ENCODE peak calls at places on chromosomes 12 and 14, in six cellular contexts. B, L, D, X, Z and M are unnamed samples.

GRCh38 chr14:102440392-102440791 is 69.2 kb downstream of the ANKRD9 start:
- DNase-seq in L (no peak), Z (no peak), D (no peak), B (no peak), X (no peak), M (no peak)

GRCh38 chr12:19496249-19497208 is 57.2 kb downstream of the AEBP2 start:
- DNase-seq in X (no peak), D (no peak), L (no peak), B (no peak), Z (no peak), M (no peak)

GRCh38 chr14:85233756-85234545 is 296.0 kb upstream of the FLRT2 start:
- DNase-seq in D (peak), B (no peak), L (no peak), X (no peak), Z (no peak), M (no peak)

GRCh38 chr12:25816637-25817036 is 141.8 kb upstream of the RASSF8 start:
- DNase-seq in Z (no peak), D (no peak), L (no peak), B (no peak), X (no peak), M (no peak)

GRCh38 chr12:102634216-102634615 is 153.9 kb upstream of the IGF1 start:
- DNase-seq in D (no peak), L (no peak), Z (no peak), B (no peak), X (no peak), M (no peak)

GRCh38 chr12:120015313-120015712 is 26.3 kb downstream of the BICDL1 start:
- DNase-seq in X (no peak), Z (peak), B (no peak), L (no peak), D (no peak), M (no peak)

GRCh38 chr12:25495336-25496097 is 57.6 kb downstream of the LMNTD1 start:
- DNase-seq in Z (no peak), X (no peak), L (no peak), D (no peak), B (no peak), M (no peak)

GRCh38 chr12:132167610-132168310 is 23.5 kb downstream of the NOC4L start:
- DNase-seq in Z (no peak), L (no peak), X (no peak), D (no peak), B (peak), M (no peak)

GRCh38 chr14:59308706-59309105 is 120.2 kb downstream of the DAAM1 start:
- DNase-seq in B (no peak), X (no peak), L (no peak), D (no peak), Z (no peak), M (no peak)

GRCh38 chr14:72677664-72678063 is 216.2 kb downstream of the DPF3 start:
- DNase-seq in L (no peak), X (no peak), Z (no peak), B (no peak), D (no peak), M (no peak)

GRCh38 chr12:97408363-97408762 is 54.2 kb upstream of the RMST start:
- DNase-seq in X (no peak), D (no peak), B (no peak), Z (no peak), L (no peak), M (no peak)

GRCh38 chr14:81281317-81281716 is 60.6 kb upstream of the GTF2A1 start:
- DNase-seq in B (no peak), Z (no peak), D (no peak), X (no peak), L (no peak), M (no peak)

GRCh38 chr12:45273717-45274271 is 57.9 kb downstream of the ANO6 start:
- DNase-seq in X (no peak), D (peak), L (no peak), Z (no peak), B (no peak), M (no peak)

GRCh38 chr14:101495827-101496778 is 65.2 kb upstream of the DIO3 start:
- DNase-seq in L (no peak), Z (no peak), B (no peak), D (no peak), X (peak), M (no peak)

GRCh38 chr12:63965936-63966602 is 121.6 kb downstream of the SRGAP1 start:
- DNase-seq in B (no peak), Z (no peak), L (no peak), D (no peak), X (no peak), M (no peak)

GRCh38 chr12:14771651-14772137 is 31.6 kb downstream of the WBP11 start:
- DNase-seq in Z (peak), B (peak), X (peak), L (no peak), D (no peak), M (no peak)

GRCh38 chr12:99092100-99092851 is 447.2 kb downstream of the APAF1 start:
- DNase-seq in D (no peak), B (no peak), L (no peak), X (no peak), Z (no peak), M (no peak)

GRCh38 chr12:18589316-18589715 is 148.5 kb downstream of the PLCZ1 start:
- DNase-seq in X (no peak), Z (no peak), D (no peak), L (no peak), B (no peak), M (no peak)

GRCh38 chr12:12266389-12266872 is 413 bp downstream of the LRP6 start:
- DNase-seq in B (no peak), D (no peak), L (no peak), X (no peak), Z (no peak), M (no peak)

GRCh38 chr12:80780746-80781145 is 64.0 kb downstream of the MYF5 start:
- DNase-seq in Z (no peak), D (no peak), X (no peak), L (no peak), B (no peak), M (no peak)

GRCh38 chr12:100346660-100347059 is 10.2 kb upstream of the SLC17A8 start:
- DNase-seq in B (peak), D (no peak), L (no peak), Z (no peak), X (no peak), M (no peak)

GRCh38 chr12:121762269-121762668 is 31.2 kb downstream of the RHOF start:
- DNase-seq in D (no peak), X (no peak), B (no peak), L (no peak), Z (no peak), M (no peak)

GRCh38 chr12:112419269-112420133 is 754 bp downstream of the PTPN11 start:
- DNase-seq in D (peak), X (peak), L (no peak), B (peak), Z (no peak), M (no peak)

GRCh38 chr12:124160102-124160501 is 134.8 kb upstream of the RFLNA start:
- DNase-seq in L (no peak), X (no peak), Z (no peak), B (no peak), D (no peak), M (no peak)

GRCh38 chr12:39912211-39912980 is 193.5 kb downstream of the SLC2A13 start:
- DNase-seq in B (no peak), Z (no peak), X (no peak), L (no peak), D (no peak), M (no peak)

GRCh38 chr12:105555556-105555973 is 225.1 kb downstream of the C12orf75 start:
- DNase-seq in B (no peak), L (no peak), X (no peak), Z (no peak), D (no peak), M (no peak)

GRCh38 chr12:109112720-109113465 is 3.5 kb upstream of the ACACB start:
- DNase-seq in D (no peak), L (no peak), Z (no peak), B (no peak), X (no peak), M (no peak)

GRCh38 chr14:101025656-101026055 is 122.1 kb upstream of the RTL1 start:
- DNase-seq in L (no peak), B (no peak), X (no peak), D (no peak), Z (no peak), M (no peak)

GRCh38 chr14:68663385-68664076 is 129.3 kb downstream of the ZFP36L1 start:
- DNase-seq in B (no peak), D (no peak), X (no peak), Z (peak), L (no peak), M (no peak)

GRCh38 chr12:29245246-29245645 is 96.2 kb downstream of the FAR2 start:
- DNase-seq in D (no peak), Z (no peak), L (no peak), X (no peak), B (no peak), M (no peak)

GRCh38 chr12:96081596-96081995 is 46.2 kb upstream of the LTA4H start:
- DNase-seq in X (no peak), B (no peak), D (no peak), L (no peak), Z (no peak), M (no peak)

GRCh38 chr14:90454041-90455000 is 57.5 kb downstream of the CALM1 start:
- DNase-seq in B (no peak), X (peak), D (peak), Z (no peak), L (no peak), M (no peak)

GRCh38 chr14:48853159-48853558 is 733.0 kb downstream of the RPS29 start:
- DNase-seq in B (no peak), L (no peak), D (no peak), X (no peak), Z (no peak), M (no peak)

GRCh38 chr12:4252595-4252994 is 21.0 kb upstream of the CCND2 start:
- DNase-seq in X (no peak), L (no peak), Z (no peak), D (no peak), B (no peak), M (no peak)